ENCODE peak calls at places on chromosomes 4 and X, in four cellular contexts. P is K562, L is ovary, O is tibial nerve. A is an unnamed sample.

GRCh38 chr4:58760100-58760499 is 1649.9 kb upstream of the IGFBP7 start:
- DNase-seq in L (no peak), P (no peak), O (no peak), A (no peak)

GRCh38 chr4:123671633-123672404 is 275.2 kb downstream of the SPRY1 start:
- DNase-seq in L (no peak), P (no peak), O (no peak), A (no peak)

GRCh38 chrX:22538581-22538980 is 265.9 kb downstream of the CBLL2 start:
- DNase-seq in P (no peak), O (no peak), L (no peak), A (no peak)

GRCh38 chr4:94399721-94400120 is 52.0 kb upstream of the PDLIM5 start:
- DNase-seq in P (no peak), O (no peak), L (no peak), A (no peak)

GRCh38 chr4:786861-787300 is 39.0 kb downstream of the CPLX1 start:
- DNase-seq in P (no peak), O (no peak), L (peak; percentile 61), A (no peak)

GRCh38 chr4:20512053-20512810 is 188.0 kb upstream of the PACRGL start:
- DNase-seq in P (no peak), L (no peak), O (no peak), A (no peak)

GRCh38 chr4:35760706-35761278 is 483.5 kb downstream of the ARAP2 start:
- DNase-seq in L (no peak), O (no peak), P (no peak), A (no peak)

GRCh38 chrX:872090-872489 is 241.5 kb downstream of the SHOX start:
- DNase-seq in P (no peak), L (no peak), O (no peak), A (no peak)

GRCh38 chrX:15751160-15751819 is 13.2 kb downstream of the CA5B start:
- DNase-seq in P (no peak), O (no peak), L (no peak), A (no peak)

GRCh38 chrX:107324493-107325310 is 118.3 kb downstream of the DNAAF6 start:
- DNase-seq in L (peak; percentile 25), P (peak; percentile 23), O (no peak), A (no peak)

GRCh38 chr4:99947190-99947578 is 766 bp upstream of the DNAJB14 start:
- DNase-seq in P (no peak), L (no peak), O (peak; percentile 6), A (no peak)

GRCh38 chr4:45036677-45037076 is 310.3 kb upstream of the GNPDA2 start:
- DNase-seq in L (no peak), O (no peak), P (no peak), A (no peak)

GRCh38 chr4:122218762-122219161 is 66.6 kb downstream of the BLTP1 start:
- DNase-seq in L (no peak), O (no peak), P (no peak), A (no peak)

GRCh38 chr4:1202526-1203378 is 30.4 kb upstream of the SPON2 start:
- DNase-seq in P (no peak), O (no peak), L (no peak), A (peak; percentile 59)

DNA sequence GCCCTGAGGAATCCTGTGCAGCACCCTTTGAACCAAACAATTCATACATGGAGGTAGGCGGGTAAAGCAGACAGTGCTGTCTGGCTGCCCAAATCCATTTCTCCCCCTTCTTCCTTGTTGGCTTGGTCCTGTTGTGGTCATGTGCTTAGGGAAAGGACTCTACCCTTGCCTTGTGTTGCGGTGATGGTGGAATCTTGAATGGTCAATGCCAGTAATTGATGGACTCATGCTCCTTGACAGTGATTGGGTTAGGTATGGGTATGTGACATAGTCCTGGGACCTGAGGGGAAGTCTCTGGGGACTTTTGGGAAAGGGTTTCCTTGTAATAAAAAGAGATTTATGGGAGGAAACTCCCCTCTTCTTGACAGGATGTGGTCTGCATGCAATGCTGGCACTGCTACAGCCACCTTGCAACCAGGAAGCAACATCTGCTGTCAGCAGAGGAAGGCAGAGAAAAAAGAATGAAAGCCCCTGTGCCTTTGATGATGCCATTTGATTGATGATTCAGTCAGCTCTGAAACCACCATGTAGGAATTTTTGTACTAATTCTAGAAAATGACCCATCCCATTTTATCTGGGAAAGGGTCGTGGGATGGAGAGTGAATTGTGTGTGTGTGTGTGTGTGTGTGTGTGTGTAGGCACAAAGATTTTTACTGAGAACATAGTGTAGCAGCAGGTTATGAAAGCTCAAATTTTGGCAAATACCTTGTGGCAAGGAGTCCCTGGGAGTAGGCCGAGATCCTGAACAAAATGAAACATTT is 30.0 kb upstream of the HUWE1 start:
- DNase-seq in O (no peak), P (no peak), L (no peak), A (no peak)
- TF ChIP-seq EP300 in O (no peak), P (no peak), L (no peak), A (no peak)

GRCh38 chr4:52842788-52843187 is 19.3 kb upstream of the RASL11B start:
- DNase-seq in O (no peak), P (no peak), L (no peak), A (no peak)
- H3K27me3 ChIP-seq in O (no peaks in the 10 kb centered on the region), P (peaks cover 13% of the 10 kb centered on the region), L (no peaks in the 10 kb centered on the region), A (no peaks in the 10 kb centered on the region)

GRCh38 chr4:140048419-140049022 is 105.5 kb downstream of the MAML3 start:
- DNase-seq in L (no peak), P (no peak), O (no peak), A (no peak)
- H3K4me3 ChIP-seq in L (peak overlapping the region; percentile 17), P (no peak overlapping the region), O (peak overlapping the region; percentile 30), A (peak overlapping the region; percentile 38)

GRCh38 chr4:81635128-81635527 is 163.4 kb upstream of the RASGEF1B start:
- DNase-seq in P (no peak), L (no peak), O (no peak), A (no peak)
- TF ChIP-seq EP300 in P (no peak), L (no peak), O (no peak), A (no peak)

DNA sequence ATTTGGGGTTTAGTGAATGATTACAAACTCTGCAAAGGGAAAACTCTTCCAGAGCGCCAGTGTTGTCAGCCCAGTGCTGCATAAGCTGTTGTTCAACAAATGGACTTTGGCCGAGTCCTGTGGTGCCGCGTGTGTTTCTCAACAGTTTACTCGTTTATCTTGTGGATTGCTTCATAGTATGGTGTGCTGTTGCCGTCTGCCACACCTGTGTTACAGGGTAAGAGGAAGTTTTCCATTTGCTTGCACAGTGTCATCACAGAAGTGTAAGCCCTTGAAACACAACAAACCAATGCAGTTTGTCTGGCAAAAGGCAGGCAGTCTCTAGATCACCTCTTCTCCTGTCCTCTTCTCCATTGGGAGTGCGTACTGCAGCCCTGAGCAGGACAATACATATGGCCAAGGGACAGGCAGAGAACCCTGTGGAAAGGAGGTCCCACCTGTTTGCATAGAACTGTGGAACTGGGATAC is 66.3 kb downstream of the DCUN1D4 start:
- DNase-seq in L (no peak), O (no peak), P (no peak), A (no peak)
- H3K27me3 ChIP-seq in L (no peaks in the 10 kb centered on the region), O (no peaks in the 10 kb centered on the region), P (no peaks in the 10 kb centered on the region), A (no peaks in the 10 kb centered on the region)

DNA sequence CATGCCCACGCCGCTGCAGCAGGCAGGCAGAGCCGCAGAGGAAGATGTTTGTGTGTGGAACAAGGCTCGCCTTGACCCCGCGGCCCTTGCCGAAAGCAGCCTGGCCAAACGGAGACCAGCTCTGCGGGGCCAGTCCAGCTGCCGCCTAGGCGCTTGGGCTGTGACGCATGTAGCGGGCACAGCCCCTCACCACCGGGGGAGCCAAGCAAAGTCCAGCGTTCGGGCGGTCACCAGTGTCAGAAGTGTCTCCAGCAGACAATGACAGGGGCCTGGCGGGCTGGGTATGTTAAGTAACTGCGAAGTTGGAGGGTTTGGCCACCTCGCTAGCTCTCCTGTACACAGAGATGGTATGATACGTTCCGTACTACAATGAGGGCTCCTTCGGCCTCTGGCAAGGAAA is 1.3 kb downstream of the AMER1 start:
- DNase-seq in O (no peak), L (peak; percentile 43), P (no peak), A (no peak)
- H3K4me3 ChIP-seq in O (peak overlapping the region; percentile 70), L (peak overlapping the region; percentile 72), P (peak overlapping the region; percentile 59), A (peak overlapping the region; percentile 66)

DNA sequence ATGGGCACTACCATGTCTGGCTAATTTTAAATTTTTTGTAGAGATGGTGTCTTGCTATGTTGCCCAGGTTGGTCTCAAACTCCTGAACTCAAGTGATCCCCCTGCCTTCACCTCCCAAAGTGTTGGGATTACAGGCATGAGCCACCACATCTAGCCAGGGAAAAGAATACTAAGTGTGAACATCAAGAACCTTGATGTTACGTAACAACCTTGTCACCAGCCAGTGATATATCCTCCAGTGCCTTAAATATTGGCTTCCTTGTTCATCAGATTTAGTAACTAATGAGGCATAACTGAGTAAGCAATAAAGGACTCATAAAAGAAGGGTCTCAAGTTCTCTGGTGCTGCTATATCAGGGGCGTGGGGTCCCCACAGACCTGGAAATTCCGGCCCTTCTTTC is 60.5 kb upstream of the ENPEP start:
- DNase-seq in O (no peak), P (no peak), L (no peak), A (no peak)
- TF ChIP-seq EP300 in O (no peak), P (no peak), L (no peak), A (no peak)

GRCh38 chr4:8140915-8141314 is 17.7 kb downstream of the ABLIM2 start:
- DNase-seq in P (no peak), O (no peak), L (no peak), A (no peak)
- H3K27me3 ChIP-seq in P (peaks cover 12% of the 10 kb centered on the region), O (no peaks in the 10 kb centered on the region), L (no peaks in the 10 kb centered on the region), A (peaks cover 20% of the 10 kb centered on the region)

A was measured in suprapubic skin.